ENCODE peak calls at places on chromosomes 7 and 10, in eight cellular contexts. B is NT2/D1; F is iPS DF 6.9; X is lower lobe of right lung; Y is CD8-positive, alpha-beta memory T cell; W is Caco-2; H is adipocyte; Z is WERI-Rb-1. G is an unnamed sample.

GRCh38 chr7:37281368-37282092 is 167.1 kb downstream of the ELMO1 start:
- DNase-seq in B (no peak), F (no peak), X (no peak), Y (no peak), W (no peak), H (no peak), Z (no peak), G (no peak)

GRCh38 chr10:82674036-82674435 is 799.0 kb downstream of the NRG3 start:
- DNase-seq in B (no peak), F (no peak), X (no peak), Y (no peak), W (no peak), H (no peak), Z (no peak), G (no peak)

GRCh38 chr10:69951658-69952057 is 101.0 kb upstream of the MACROH2A2 start:
- DNase-seq in B (no peak), F (no peak), X (no peak), Y (no peak), W (no peak), H (no peak), Z (no peak), G (no peak)

GRCh38 chr7:139341776-139342244 is 673 bp downstream of the FMC1 start:
- DNase-seq in B (no peak), F (peak; percentile 67), X (no peak), Y (no peak), W (no peak), H (no peak), Z (no peak), G (no peak)

GRCh38 chr7:99244942-99245341 is 27.7 kb upstream of the MYH16 start:
- DNase-seq in B (no peak), F (no peak), X (no peak), Y (no peak), W (no peak), H (peak; percentile 3), Z (no peak), G (no peak)

GRCh38 chr7:51249187-51249945 is 67.2 kb downstream of the COBL start:
- DNase-seq in B (no peak), F (no peak), X (no peak), Y (no peak), W (no peak), H (no peak), Z (no peak), G (no peak)

GRCh38 chr10:102394801-102395676 is 466 bp upstream of the NFKB2 start:
- DNase-seq in B (peak; percentile 78), F (no peak), X (peak; percentile 89), Y (peak; percentile 91), W (peak; percentile 87), H (peak; percentile 97), Z (peak; percentile 81), G (peak; percentile 92)

GRCh38 chr7:36851382-36851781 is 127.1 kb upstream of the AOAH start:
- DNase-seq in B (no peak), F (no peak), X (no peak), Y (no peak), W (no peak), H (no peak), Z (no peak), G (no peak)

GRCh38 chr10:62336404-62336803 is 37.8 kb upstream of the ZNF365 start:
- DNase-seq in B (no peak), F (no peak), X (no peak), Y (no peak), W (no peak), H (no peak), Z (no peak), G (no peak)

GRCh38 chr7:81986745-81987470 is 217.1 kb upstream of the HGF start:
- DNase-seq in B (no peak), F (no peak), X (no peak), Y (no peak), W (no peak), H (no peak), Z (no peak), G (no peak)

GRCh38 chr10:67863094-67863493 is 21.4 kb upstream of the SIRT1 start:
- DNase-seq in B (no peak), F (no peak), X (no peak), Y (no peak), W (no peak), H (no peak), Z (no peak), G (no peak)

GRCh38 chr10:49653530-49653929 is 25.9 kb upstream of the C10orf53 start:
- DNase-seq in B (no peak), F (no peak), X (no peak), Y (no peak), W (peak; percentile 30), H (no peak), Z (no peak), G (no peak)

GRCh38 chr7:26153823-26154783 is 2.1 kb downstream of the NFE2L3 start:
- DNase-seq in B (peak; percentile 96), F (peak; percentile 88), X (no peak), Y (no peak), W (no peak), H (no peak), Z (no peak), G (peak; percentile 50)

GRCh38 chr7:234041-234711 is 41.8 kb downstream of the FAM20C start:
- DNase-seq in B (no peak), F (no peak), X (no peak), Y (no peak), W (no peak), H (no peak), Z (no peak), G (no peak)

GRCh38 chr7:96786998-96787395 is 77.4 kb upstream of the SEM1 start:
- DNase-seq in B (peak; percentile 40), F (peak; percentile 25), X (no peak), Y (no peak), W (no peak), H (no peak), Z (no peak), G (no peak)

GRCh38 chr7:158530800-158531609 is 56.6 kb downstream of the PTPRN2 start:
- DNase-seq in B (no peak), F (no peak), X (no peak), Y (no peak), W (no peak), H (no peak), Z (no peak), G (no peak)

GRCh38 chr10:132908621-132909295 is 33.6 kb downstream of the CFAP46 start:
- DNase-seq in B (no peak), F (no peak), X (no peak), Y (no peak), W (no peak), H (no peak), Z (no peak), G (no peak)

GRCh38 chr10:132909491-132910071 is 32.8 kb downstream of the CFAP46 start:
- DNase-seq in B (no peak), F (no peak), X (peak; percentile 42), Y (no peak), W (peak; percentile 20), H (no peak), Z (peak; percentile 3), G (no peak)

GRCh38 chr10:132906106-132906505 is 36.3 kb downstream of the CFAP46 start:
- DNase-seq in B (no peak), F (no peak), X (no peak), Y (no peak), W (no peak), H (no peak), Z (no peak), G (no peak)

GRCh38 chr10:132906836-132907235 is 35.5 kb downstream of the CFAP46 start:
- DNase-seq in B (no peak), F (no peak), X (peak; percentile 42), Y (no peak), W (no peak), H (no peak), Z (no peak), G (no peak)

DNA sequence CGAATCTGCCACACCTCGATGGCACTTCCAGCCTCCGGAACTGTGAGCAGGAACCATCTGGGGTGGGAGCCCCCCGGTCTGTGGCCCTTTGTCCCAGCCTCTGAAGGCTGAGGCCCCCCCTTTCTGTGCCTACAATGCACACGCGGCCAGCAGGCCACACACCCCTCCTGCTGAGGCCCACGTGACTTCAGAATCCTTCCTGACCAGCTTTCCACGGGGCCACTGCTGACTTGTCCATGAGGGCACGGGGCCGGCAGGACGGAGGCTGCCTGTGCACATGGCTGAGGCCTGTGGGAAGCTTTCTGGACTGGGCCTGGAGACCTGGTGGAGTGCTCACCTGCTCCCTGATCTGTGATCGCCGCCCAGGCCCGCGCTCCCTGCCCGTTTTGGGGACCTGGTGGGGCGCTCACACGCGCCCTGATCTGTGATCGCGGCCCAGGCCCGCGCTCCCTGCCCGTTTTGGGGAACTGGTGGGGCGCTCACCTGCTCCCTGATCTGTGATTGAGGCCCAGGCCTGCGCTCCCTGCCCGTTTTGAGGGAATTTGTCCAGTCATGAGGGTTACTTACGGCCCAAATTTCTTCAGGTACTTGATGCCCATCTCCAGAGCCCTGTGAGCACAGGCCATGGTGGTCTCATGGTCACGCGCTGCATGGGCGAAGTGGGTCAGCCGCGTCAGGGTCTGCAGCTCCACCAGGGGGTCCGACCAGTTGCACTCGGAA is 34.3 kb downstream of the CFAP46 start:
- DNase-seq in B (no peak), F (no peak), X (no peak), Y (no peak), W (no peak), H (no peak), Z (no peak), G (no peak)
- H3K36me3 ChIP-seq in B (no peaks in the 10 kb centered on the region), F (no peaks in the 10 kb centered on the region), X (no peaks in the 10 kb centered on the region), Y (no peaks in the 10 kb centered on the region), W (no peaks in the 10 kb centered on the region), H (no peaks in the 10 kb centered on the region), Z (no peaks in the 10 kb centered on the region), G (no peaks in the 10 kb centered on the region)

DNA sequence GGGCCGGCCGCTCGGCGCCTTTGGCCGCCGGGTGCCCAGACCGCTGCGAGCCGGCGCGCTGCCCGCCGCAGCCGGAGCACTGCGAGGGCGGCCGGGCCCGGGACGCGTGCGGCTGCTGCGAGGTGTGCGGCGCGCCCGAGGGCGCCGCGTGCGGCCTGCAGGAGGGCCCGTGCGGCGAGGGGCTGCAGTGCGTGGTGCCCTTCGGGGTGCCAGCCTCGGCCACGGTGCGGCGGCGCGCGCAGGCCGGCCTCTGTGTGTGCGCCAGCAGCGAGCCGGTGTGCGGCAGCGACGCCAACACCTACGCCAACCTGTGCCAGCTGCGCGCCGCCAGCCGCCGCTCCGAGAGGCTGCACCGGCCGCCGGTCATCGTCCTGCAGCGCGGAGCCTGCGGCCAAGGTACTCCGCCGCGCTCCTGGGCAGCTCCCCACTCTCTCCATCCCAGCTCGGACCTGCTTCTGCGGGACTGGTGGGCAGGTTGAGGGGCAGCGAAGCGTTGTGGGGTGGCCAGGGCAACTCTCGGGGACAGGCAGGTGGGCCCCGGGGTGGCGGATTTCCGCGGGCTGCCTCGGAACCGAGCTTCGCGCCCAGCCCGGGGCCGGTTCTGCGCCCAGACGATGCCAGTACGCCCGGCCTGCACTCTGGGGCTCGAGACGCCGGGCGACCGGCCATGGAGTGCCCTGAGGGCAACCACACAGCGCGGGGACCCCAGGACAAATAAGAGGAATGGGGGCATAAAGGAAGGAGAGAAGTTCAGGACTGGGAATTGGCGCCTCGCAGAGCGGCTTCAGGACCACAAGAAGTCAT is 578 bp downstream of the HTRA1 start:
- DNase-seq in B (no peak), F (no peak), X (peak; percentile 54), Y (no peak), W (no peak), H (no peak), Z (no peak), G (no peak)
- H3K4me3 ChIP-seq in B (peak overlapping the region; percentile 53), F (peak overlapping the region; percentile 72), X (peak overlapping the region; percentile 71), Y (peak overlapping the region; percentile 49), W (peak overlapping the region; percentile 39), H (peak overlapping the region; percentile 98), Z (no peak overlapping the region), G (peak overlapping the region; percentile 39)

GRCh38 chr10:71887767-71888166 is 36.7 kb upstream of the PSAP start:
- DNase-seq in B (no peak), F (no peak), X (no peak), Y (no peak), W (no peak), H (peak; percentile 8), Z (no peak), G (no peak)
- H3K36me3 ChIP-seq in B (no peaks in the 10 kb centered on the region), F (no peaks in the 10 kb centered on the region), X (no peaks in the 10 kb centered on the region), Y (no peaks in the 10 kb centered on the region), W (no peaks in the 10 kb centered on the region), H (no peaks in the 10 kb centered on the region), Z (no peaks in the 10 kb centered on the region), G (no peaks in the 10 kb centered on the region)

GRCh38 chr10:99234067-99234738 is 1.4 kb downstream of the HPSE2 start:
- DNase-seq in B (peak; percentile 30), F (no peak), X (peak; percentile 86), Y (no peak), W (no peak), H (peak; percentile 34), Z (peak; percentile 12), G (peak; percentile 21)
- H3K4me3 ChIP-seq in B (peak overlapping the region; percentile 34), F (peak overlapping the region; percentile 2), X (peak overlapping the region; percentile 55), Y (peak overlapping the region; percentile 39), W (no peak overlapping the region), H (peak overlapping the region; percentile 81), Z (no peak overlapping the region), G (peak overlapping the region; percentile 39)

G was measured in naive thymus-derived CD4-positive, alpha-beta T cell.